ENCODE peak calls at places on chromosomes 1 and 21, in ten cellular contexts. O, E, K, N, D, Y, C, V, B and T are unnamed samples.

GRCh38 chr1:1092149-1092855 is 18.2 kb upstream of the RNF223 start:
- DNase-seq in O (no peak), E (no peak), K (no peak), N (no peak), D (peak), Y (peak), C (no peak), V (no peak), B (no peak), T (peak)

GRCh38 chr1:238991730-238992490 is 394.5 kb upstream of the CHRM3 start:
- DNase-seq in O (no peak), E (no peak), K (no peak), N (no peak), D (no peak), Y (no peak), C (no peak), V (no peak), B (no peak), T (no peak)

GRCh38 chr1:11080931-11081330 is 18.7 kb downstream of the EXOSC10 start:
- DNase-seq in O (peak), E (no peak), K (no peak), N (no peak), D (peak), Y (no peak), C (no peak), V (no peak), B (peak), T (no peak)

GRCh38 chr21:30102881-30103280 is 63.7 kb downstream of the CLDN17 start:
- DNase-seq in O (no peak), E (no peak), K (no peak), N (no peak), D (no peak), Y (no peak), C (no peak), V (no peak), B (no peak), T (no peak)

GRCh38 chr1:153399401-153400055 is 8.7 kb upstream of the S100A8 start:
- DNase-seq in O (no peak), E (no peak), K (no peak), N (no peak), D (no peak), Y (no peak), C (no peak), V (no peak), B (no peak), T (no peak)

GRCh38 chr21:22342855-22343254 is 1344.6 kb downstream of the NCAM2 start:
- DNase-seq in O (no peak), E (no peak), K (no peak), N (no peak), D (no peak), Y (no peak), C (peak), V (no peak), B (no peak), T (no peak)

GRCh38 chr1:228068359-228068758 is 14.1 kb upstream of the ARF1 start:
- DNase-seq in O (no peak), E (no peak), K (no peak), N (no peak), D (no peak), Y (no peak), C (no peak), V (no peak), B (no peak), T (no peak)

GRCh38 chr21:46005481-46005881 is 23.9 kb downstream of the COL6A1 start:
- DNase-seq in O (peak), E (no peak), K (no peak), N (peak), D (peak), Y (peak), C (peak), V (no peak), B (no peak), T (no peak)

GRCh38 chr1:30417701-30418425 is 305.5 kb downstream of the MATN1 start:
- DNase-seq in O (peak), E (no peak), K (no peak), N (no peak), D (no peak), Y (no peak), C (no peak), V (no peak), B (no peak), T (no peak)

GRCh38 chr1:82962658-82963057 is 1036.3 kb downstream of the TTLL7 start:
- DNase-seq in O (no peak), E (no peak), K (no peak), N (no peak), D (no peak), Y (no peak), C (no peak), V (no peak), B (no peak), T (no peak)

GRCh38 chr1:44908427-44908826 is 65.4 kb upstream of the PTCH2 start:
- DNase-seq in O (no peak), E (no peak), K (no peak), N (no peak), D (no peak), Y (no peak), C (no peak), V (no peak), B (no peak), T (no peak)

GRCh38 chr1:197618065-197618464 is 157.2 kb downstream of the DENND1B start:
- DNase-seq in O (no peak), E (no peak), K (peak), N (no peak), D (no peak), Y (no peak), C (no peak), V (no peak), B (no peak), T (no peak)

GRCh38 chr1:198776602-198777029 is 137.8 kb downstream of the PTPRC start:
- DNase-seq in O (no peak), E (no peak), K (peak), N (no peak), D (peak), Y (peak), C (peak), V (peak), B (no peak), T (peak)

GRCh38 chr1:164863056-164863455 is 304.1 kb downstream of the PBX1 start:
- DNase-seq in O (no peak), E (no peak), K (no peak), N (no peak), D (no peak), Y (no peak), C (no peak), V (no peak), B (no peak), T (no peak)

GRCh38 chr1:26274801-26275425 is 5.0 kb upstream of the SH3BGRL3 start:
- DNase-seq in O (no peak), E (no peak), K (peak), N (no peak), D (peak), Y (peak), C (no peak), V (no peak), B (no peak), T (peak)

GRCh38 chr21:31873696-31874599 is 1.1 kb downstream of the HUNK start:
- DNase-seq in O (no peak), E (no peak), K (peak), N (peak), D (peak), Y (peak), C (peak), V (no peak), B (peak), T (peak)

GRCh38 chr1:83857108-83857507 is 141.8 kb downstream of the TTLL7 start:
- DNase-seq in O (no peak), E (no peak), K (peak), N (no peak), D (no peak), Y (no peak), C (no peak), V (no peak), B (no peak), T (no peak)

GRCh38 chr1:2255420-2256369 is 27.6 kb downstream of the SKI start:
- DNase-seq in O (no peak), E (no peak), K (peak), N (no peak), D (no peak), Y (no peak), C (peak), V (no peak), B (no peak), T (no peak)

GRCh38 chr1:33599516-33600115 is 127.2 kb downstream of the ZSCAN20 start:
- DNase-seq in O (no peak), E (no peak), K (no peak), N (no peak), D (no peak), Y (no peak), C (peak), V (no peak), B (no peak), T (no peak)

GRCh38 chr1:84361796-84362195 is 36.5 kb upstream of the DNASE2B start:
- DNase-seq in O (no peak), E (no peak), K (no peak), N (no peak), D (no peak), Y (peak), C (no peak), V (no peak), B (no peak), T (no peak)

GRCh38 chr1:111505641-111506119 is 2.2 kb upstream of the ADORA3 start:
- DNase-seq in O (no peak), E (no peak), K (no peak), N (no peak), D (peak), Y (peak), C (peak), V (no peak), B (no peak), T (peak)

GRCh38 chr1:185263292-185263691 is 53.8 kb downstream of the IVNS1ABP start:
- DNase-seq in O (no peak), E (no peak), K (no peak), N (no peak), D (no peak), Y (no peak), C (no peak), V (no peak), B (no peak), T (no peak)

GRCh38 chr1:51760872-51761271 is 117.7 kb downstream of the NRDC start:
- DNase-seq in O (no peak), E (no peak), K (no peak), N (no peak), D (no peak), Y (no peak), C (no peak), V (no peak), B (no peak), T (no peak)

GRCh38 chr1:110039641-110040040 is 5.2 kb downstream of the STRIP1 start:
- DNase-seq in O (no peak), E (no peak), K (no peak), N (no peak), D (no peak), Y (no peak), C (no peak), V (no peak), B (no peak), T (no peak)

GRCh38 chr21:21029159-21029558 is 30.9 kb downstream of the NCAM2 start:
- DNase-seq in O (no peak), E (no peak), K (no peak), N (no peak), D (no peak), Y (no peak), C (no peak), V (no peak), B (no peak), T (no peak)

GRCh38 chr1:59997479-59997878 is 70.9 kb upstream of the CYP2J2 start:
- DNase-seq in O (no peak), E (no peak), K (no peak), N (no peak), D (no peak), Y (no peak), C (no peak), V (no peak), B (no peak), T (no peak)

GRCh38 chr1:66374561-66375111 is 159.3 kb upstream of the SGIP1 start:
- DNase-seq in O (no peak), E (no peak), K (peak), N (no peak), D (no peak), Y (no peak), C (no peak), V (no peak), B (no peak), T (no peak)
- H3K4me3 ChIP-seq in O (no peak), E (no peak), K (no peak), N (no peak), D (no peak), Y (no peak), C (no peak), V (no peak), B (no peak), T (no peak)

GRCh38 chr1:22053018-22053860 is 730 bp downstream of the CDC42 start:
- DNase-seq in O (peak), E (no peak), K (peak), N (peak), D (peak), Y (peak), C (peak), V (peak), B (peak), T (peak)
- TF ChIP-seq POLR2A in O (no peak), E (no peak), K (peak), N (no peak), D (no peak), Y (peak), C (peak), V (no peak), B (no peak), T (no peak)

DNA sequence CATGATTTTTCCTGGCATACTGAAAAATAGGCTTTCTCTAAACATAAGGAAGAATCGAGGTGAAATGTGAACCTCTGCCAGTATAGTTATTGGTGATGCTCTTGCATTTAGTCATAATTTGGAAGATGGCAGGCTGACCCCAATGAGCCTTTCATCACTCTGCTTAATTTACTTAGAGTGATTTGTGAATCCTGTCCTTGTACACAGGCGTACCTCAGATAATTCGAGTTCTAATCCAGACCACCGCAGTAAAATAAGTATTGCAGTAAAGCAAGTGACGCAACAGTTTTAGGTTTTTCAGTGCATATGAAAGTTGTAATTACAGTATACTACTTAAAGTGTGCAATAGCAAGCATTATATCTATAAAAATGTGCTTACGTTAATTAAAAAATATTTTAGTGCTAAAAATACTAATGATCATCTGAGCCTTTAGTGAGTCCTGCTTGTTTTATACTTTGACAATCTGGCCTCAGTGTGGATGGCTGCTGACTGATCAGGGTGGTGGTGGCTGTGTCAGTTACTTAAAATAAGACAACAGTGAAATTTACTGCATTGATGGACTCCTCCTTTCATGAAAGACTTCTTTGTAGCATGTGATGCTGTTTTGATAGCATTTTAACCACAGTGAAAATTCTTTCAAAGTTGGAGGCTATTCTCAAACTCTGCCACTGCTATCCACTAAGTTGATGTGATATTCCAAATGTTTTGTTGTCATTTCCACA is 1.7 kb downstream of the PKNOX1 start:
- DNase-seq in O (no peak), E (no peak), K (no peak), N (no peak), D (peak), Y (no peak), C (no peak), V (no peak), B (no peak), T (no peak)
- H3K27ac ChIP-seq in O (peak), E (peak), K (peak), N (peak), D (peak), Y (peak), C (peak), V (peak), B (peak), T (peak)

GRCh38 chr21:25639167-25639921 is at the start of gene JAM2:
- DNase-seq in O (no peak), E (no peak), K (peak), N (peak), D (peak), Y (peak), C (peak), V (peak), B (peak), T (peak)
- H3K4me3 ChIP-seq in O (peak), E (peak), K (peak), N (peak), D (peak), Y (peak), C (peak), V (peak), B (peak), T (peak)

GRCh38 chr1:226738995-226739695 is at the start of gene ITPKB:
- DNase-seq in O (peak), E (no peak), K (peak), N (peak), D (peak), Y (peak), C (peak), V (no peak), B (peak), T (peak)
- TF ChIP-seq POLR2A in O (peak), E (peak), K (no peak), N (peak), D (no peak), Y (peak), C (peak), V (peak), B (no peak), T (no peak)

GRCh38 chr1:25166847-25167246 is 65.5 kb downstream of the SYF2 start:
- DNase-seq in O (no peak), E (no peak), K (no peak), N (no peak), D (no peak), Y (no peak), C (no peak), V (no peak), B (no peak), T (no peak)
- H3K27ac ChIP-seq in O (peak), E (no peak), K (no peak), N (no peak), D (no peak), Y (peak), C (no peak), V (no peak), B (no peak), T (no peak)

GRCh38 chr1:161706483-161707347 is at the start of gene FCRLA:
- DNase-seq in O (no peak), E (no peak), K (peak), N (no peak), D (no peak), Y (no peak), C (no peak), V (no peak), B (no peak), T (no peak)

GRCh38 chr1:161707503-161707902 is 474 bp downstream of the FCRLA start:
- DNase-seq in O (no peak), E (no peak), K (no peak), N (no peak), D (no peak), Y (no peak), C (no peak), V (no peak), B (no peak), T (no peak)

GRCh38 chr1:161709373-161709772 is 2.3 kb downstream of the FCRLA start:
- DNase-seq in O (no peak), E (no peak), K (no peak), N (no peak), D (no peak), Y (no peak), C (no peak), V (no peak), B (no peak), T (no peak)

GRCh38 chr1:161705537-161705936 is 1.5 kb upstream of the FCRLA start:
- DNase-seq in O (no peak), E (no peak), K (no peak), N (no peak), D (no peak), Y (no peak), C (no peak), V (no peak), B (no peak), T (no peak)

DNA sequence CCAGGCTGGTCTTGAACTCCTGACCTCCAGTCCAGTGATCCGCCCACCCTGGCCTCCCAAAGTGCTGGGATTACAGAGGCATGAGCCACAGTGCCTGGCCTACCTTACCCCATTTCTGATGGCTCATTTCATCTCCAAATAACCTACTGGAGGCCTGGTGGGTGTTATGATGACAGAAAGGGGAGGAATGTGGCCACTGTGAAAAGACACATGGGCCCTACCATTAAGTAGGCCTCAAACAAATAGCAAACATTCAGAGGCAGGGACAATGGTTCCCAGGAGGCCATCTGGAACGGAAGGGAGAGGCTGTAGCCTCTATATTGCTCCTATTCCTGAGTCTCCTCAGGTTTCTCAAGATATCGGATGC is 930 bp upstream of the FCRLA start:
- DNase-seq in O (no peak), E (no peak), K (peak), N (no peak), D (no peak), Y (no peak), C (no peak), V (no peak), B (no peak), T (no peak)
- H3K4me3 ChIP-seq in O (no peak), E (no peak), K (no peak), N (no peak), D (no peak), Y (no peak), C (no peak), V (no peak), B (no peak), T (no peak)

GRCh38 chr1:158181577-158181922 is 855 bp downstream of the CD1D start:
- DNase-seq in O (no peak), E (no peak), K (no peak), N (no peak), D (no peak), Y (no peak), C (no peak), V (no peak), B (no peak), T (no peak)

GRCh38 chr1:158180741-158181576 is at the start of gene CD1D:
- DNase-seq in O (no peak), E (no peak), K (no peak), N (peak), D (peak), Y (peak), C (peak), V (no peak), B (peak), T (peak)

GRCh38 chr1:158176399-158176798 is 4.3 kb upstream of the CD1D start:
- DNase-seq in O (no peak), E (no peak), K (no peak), N (no peak), D (no peak), Y (no peak), C (no peak), V (no peak), B (no peak), T (peak)

GRCh38 chr1:158179301-158180041 is 1.2 kb upstream of the CD1D start:
- DNase-seq in O (no peak), E (no peak), K (no peak), N (no peak), D (no peak), Y (peak), C (no peak), V (no peak), B (no peak), T (no peak)

GRCh38 chr1:158177705-158178450 is 2.8 kb upstream of the CD1D start:
- DNase-seq in O (peak), E (no peak), K (peak), N (peak), D (peak), Y (peak), C (peak), V (peak), B (peak), T (peak)
- TF ChIP-seq POLR2A in O (no peak), E (no peak), K (no peak), N (no peak), D (no peak), Y (peak), C (no peak), V (peak), B (peak), T (no peak)